ENCODE peak calls at places on chromosomes 1 and 21, in five cellular contexts. One of them, this sample, is unnamed.

GRCh38 chr21:41598561-41599511 is 90.9 kb upstream of the TMPRSS2 start:
- DNase-seq in IMR-90: no peak
- DNase-seq in fibroblast of lung: no peak
- DNase-seq in PC-3: no peak
- DNase-seq in mammary epithelial cell: no peak
- DNase-seq in this sample: no peak

GRCh38 chr1:92923664-92924063 is 37.6 kb downstream of the DIPK1A start:
- DNase-seq in PC-3: no peak
- DNase-seq in mammary epithelial cell: no peak
- DNase-seq in fibroblast of lung: peak
- DNase-seq in IMR-90: no peak
- DNase-seq in this sample: no peak

GRCh38 chr1:60394436-60394835 is 320.9 kb upstream of the C1orf87 start:
- DNase-seq in IMR-90: no peak
- DNase-seq in mammary epithelial cell: no peak
- DNase-seq in PC-3: no peak
- DNase-seq in fibroblast of lung: no peak
- DNase-seq in this sample: peak

GRCh38 chr1:181134543-181135461 is 46.3 kb downstream of the IER5 start:
- DNase-seq in PC-3: peak
- DNase-seq in mammary epithelial cell: peak
- DNase-seq in fibroblast of lung: peak
- DNase-seq in IMR-90: peak
- DNase-seq in this sample: peak

GRCh38 chr1:230104395-230105244 is 37.6 kb downstream of the GALNT2 start:
- DNase-seq in PC-3: peak
- DNase-seq in mammary epithelial cell: peak
- DNase-seq in IMR-90: peak
- DNase-seq in fibroblast of lung: peak
- DNase-seq in this sample: peak

GRCh38 chr1:238258510-238258909 is 367.8 kb upstream of the ZP4 start:
- DNase-seq in fibroblast of lung: no peak
- DNase-seq in mammary epithelial cell: no peak
- DNase-seq in PC-3: no peak
- DNase-seq in IMR-90: no peak
- DNase-seq in this sample: no peak

GRCh38 chr1:153968972-153969371 is 1.3 kb downstream of the CREB3L4 start:
- DNase-seq in fibroblast of lung: no peak
- DNase-seq in mammary epithelial cell: no peak
- DNase-seq in IMR-90: no peak
- DNase-seq in PC-3: no peak
- DNase-seq in this sample: no peak

GRCh38 chr1:118298397-118298796 is 113.4 kb upstream of the SPAG17 start:
- DNase-seq in fibroblast of lung: no peak
- DNase-seq in mammary epithelial cell: no peak
- DNase-seq in PC-3: no peak
- DNase-seq in IMR-90: no peak
- DNase-seq in this sample: no peak

GRCh38 chr1:41918450-41919043 is at the start of gene HIVEP3:
- DNase-seq in mammary epithelial cell: peak
- DNase-seq in fibroblast of lung: peak
- DNase-seq in IMR-90: no peak
- DNase-seq in PC-3: peak
- DNase-seq in this sample: peak

GRCh38 chr1:51621841-51622454 is 5.1 kb downstream of the OSBPL9 start:
- DNase-seq in PC-3: no peak
- DNase-seq in IMR-90: no peak
- DNase-seq in fibroblast of lung: no peak
- DNase-seq in mammary epithelial cell: no peak
- DNase-seq in this sample: no peak

GRCh38 chr1:205518616-205519540 is 14.4 kb downstream of the CDK18 start:
- DNase-seq in IMR-90: no peak
- DNase-seq in mammary epithelial cell: no peak
- DNase-seq in PC-3: no peak
- DNase-seq in fibroblast of lung: no peak
- DNase-seq in this sample: no peak

GRCh38 chr1:93906480-93906879 is 2.8 kb downstream of the GCLM start:
- DNase-seq in PC-3: no peak
- DNase-seq in mammary epithelial cell: no peak
- DNase-seq in IMR-90: no peak
- DNase-seq in fibroblast of lung: no peak
- DNase-seq in this sample: no peak

GRCh38 chr1:152580433-152580832 is at the start of gene LCE3D:
- DNase-seq in PC-3: peak
- DNase-seq in fibroblast of lung: no peak
- DNase-seq in IMR-90: peak
- DNase-seq in mammary epithelial cell: peak
- DNase-seq in this sample: no peak

GRCh38 chr1:74733616-74734484 is 898 bp downstream of the TYW3 start:
- DNase-seq in PC-3: peak
- DNase-seq in mammary epithelial cell: peak
- DNase-seq in fibroblast of lung: peak
- DNase-seq in IMR-90: peak
- DNase-seq in this sample: peak

GRCh38 chr21:44458971-44459711 is 3.8 kb downstream of the LRRC3 start:
- DNase-seq in fibroblast of lung: no peak
- DNase-seq in PC-3: no peak
- DNase-seq in IMR-90: no peak
- DNase-seq in mammary epithelial cell: no peak
- DNase-seq in this sample: no peak

GRCh38 chr1:172513480-172513879 is 19.5 kb upstream of the SUCO start:
- DNase-seq in IMR-90: no peak
- DNase-seq in PC-3: peak
- DNase-seq in mammary epithelial cell: peak
- DNase-seq in fibroblast of lung: no peak
- DNase-seq in this sample: peak

GRCh38 chr1:20154306-20154831 is 15.2 kb downstream of the PLA2G2F start:
- DNase-seq in mammary epithelial cell: no peak
- DNase-seq in IMR-90: no peak
- DNase-seq in fibroblast of lung: no peak
- DNase-seq in PC-3: no peak
- DNase-seq in this sample: no peak

GRCh38 chr1:166859597-166859996 is 16.5 kb downstream of the TADA1 start:
- DNase-seq in IMR-90: no peak
- DNase-seq in mammary epithelial cell: no peak
- DNase-seq in fibroblast of lung: no peak
- DNase-seq in PC-3: no peak
- DNase-seq in this sample: no peak

GRCh38 chr1:115717541-115717940 is 51.0 kb downstream of the CASQ2 start:
- DNase-seq in PC-3: peak
- DNase-seq in fibroblast of lung: peak
- DNase-seq in IMR-90: peak
- DNase-seq in mammary epithelial cell: peak
- DNase-seq in this sample: peak

GRCh38 chr1:89904219-89904980 is 83.6 kb downstream of the LRRC8D start:
- DNase-seq in fibroblast of lung: no peak
- DNase-seq in PC-3: no peak
- DNase-seq in IMR-90: no peak
- DNase-seq in mammary epithelial cell: no peak
- DNase-seq in this sample: no peak
- H3K4me3 ChIP-seq in fibroblast of lung: no peak
- H3K4me3 ChIP-seq in PC-3: no peak
- H3K4me3 ChIP-seq in IMR-90: no peak
- H3K4me3 ChIP-seq in mammary epithelial cell: no peak
- H3K4me3 ChIP-seq in this sample: no peak

GRCh38 chr1:39331647-39332046 is 127.2 kb downstream of the MACF1 start:
- DNase-seq in IMR-90: no peak
- DNase-seq in PC-3: no peak
- DNase-seq in mammary epithelial cell: no peak
- DNase-seq in fibroblast of lung: no peak
- DNase-seq in this sample: no peak
- TF ChIP-seq CTCF in IMR-90: no peak
- TF ChIP-seq CTCF in PC-3: no peak
- TF ChIP-seq CTCF in mammary epithelial cell: no peak
- TF ChIP-seq CTCF in fibroblast of lung: no peak
- TF ChIP-seq CTCF in this sample: no peak

DNA sequence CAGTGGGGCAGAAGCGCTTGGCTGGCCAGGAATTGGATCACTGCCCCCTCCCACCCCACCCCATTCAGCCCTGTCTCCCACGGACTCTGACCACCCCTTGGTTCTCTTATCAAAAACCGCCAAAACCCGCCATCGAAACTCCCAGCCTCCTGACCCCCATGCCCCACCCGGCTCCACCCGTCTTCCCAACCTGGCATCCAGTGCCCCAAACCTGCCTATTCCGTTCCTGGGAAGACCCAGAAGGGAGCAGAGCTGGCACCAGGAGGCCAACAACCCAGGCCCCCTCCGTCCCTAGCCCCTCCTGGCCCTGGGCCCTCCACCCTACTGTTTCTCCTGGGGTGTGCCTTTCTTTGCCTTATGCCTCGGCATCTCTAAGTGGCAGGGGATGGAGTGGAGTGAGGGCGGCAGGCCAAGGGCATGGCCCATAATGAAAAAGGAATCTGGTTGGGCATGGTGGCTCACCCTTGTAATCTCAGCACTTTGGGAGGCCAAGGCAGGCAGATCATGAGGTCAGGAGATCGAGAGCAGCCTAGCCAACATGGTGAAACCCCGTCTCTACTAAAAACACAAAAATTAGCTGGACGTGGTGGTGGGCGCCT is 16.5 kb upstream of the EPHA2 start:
- DNase-seq in fibroblast of lung: no peak
- DNase-seq in mammary epithelial cell: no peak
- DNase-seq in PC-3: no peak
- DNase-seq in IMR-90: no peak
- DNase-seq in this sample: no peak
- H3K4me2 ChIP-seq in fibroblast of lung: no peak
- H3K4me2 ChIP-seq in mammary epithelial cell: no peak
- H3K4me2 ChIP-seq in PC-3: no peak
- H3K4me2 ChIP-seq in IMR-90: no peak
- H3K4me2 ChIP-seq in this sample: no peak

DNA sequence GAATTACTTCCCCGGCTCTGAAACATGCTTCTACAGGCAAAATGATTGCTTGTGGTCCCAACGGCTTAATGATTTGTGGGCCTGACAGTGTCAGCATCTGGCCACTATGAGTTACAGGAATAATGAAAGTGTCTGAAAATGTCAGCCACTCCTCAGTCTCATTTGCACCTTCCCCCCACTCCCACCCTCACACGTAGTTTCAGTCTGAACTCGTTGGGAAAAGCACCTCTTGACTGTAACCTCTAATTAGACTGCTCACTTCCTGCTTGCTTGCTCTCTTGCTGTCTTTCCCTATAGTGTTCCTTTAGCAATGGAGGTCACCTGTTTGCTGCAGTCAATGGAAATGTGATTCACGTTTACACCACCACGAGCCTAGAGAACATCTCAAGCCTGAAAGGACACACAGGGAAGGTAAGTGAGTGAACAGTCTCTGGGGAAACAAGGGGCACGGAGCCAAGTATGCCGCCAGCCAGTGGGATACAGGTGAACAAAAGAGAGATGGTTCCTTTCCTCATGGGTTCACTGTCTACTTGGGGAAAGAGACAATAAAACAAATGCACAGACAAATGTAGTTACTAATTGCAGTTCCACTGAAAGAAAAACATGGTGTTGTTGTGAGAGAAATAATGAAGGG is 27.1 kb downstream of the CFAP57 start:
- DNase-seq in IMR-90: no peak
- DNase-seq in mammary epithelial cell: peak
- DNase-seq in PC-3: no peak
- DNase-seq in fibroblast of lung: no peak
- DNase-seq in this sample: no peak
- H3K4me3 ChIP-seq in IMR-90: no peak
- H3K4me3 ChIP-seq in mammary epithelial cell: no peak
- H3K4me3 ChIP-seq in PC-3: no peak
- H3K4me3 ChIP-seq in fibroblast of lung: no peak
- H3K4me3 ChIP-seq in this sample: no peak

DNA sequence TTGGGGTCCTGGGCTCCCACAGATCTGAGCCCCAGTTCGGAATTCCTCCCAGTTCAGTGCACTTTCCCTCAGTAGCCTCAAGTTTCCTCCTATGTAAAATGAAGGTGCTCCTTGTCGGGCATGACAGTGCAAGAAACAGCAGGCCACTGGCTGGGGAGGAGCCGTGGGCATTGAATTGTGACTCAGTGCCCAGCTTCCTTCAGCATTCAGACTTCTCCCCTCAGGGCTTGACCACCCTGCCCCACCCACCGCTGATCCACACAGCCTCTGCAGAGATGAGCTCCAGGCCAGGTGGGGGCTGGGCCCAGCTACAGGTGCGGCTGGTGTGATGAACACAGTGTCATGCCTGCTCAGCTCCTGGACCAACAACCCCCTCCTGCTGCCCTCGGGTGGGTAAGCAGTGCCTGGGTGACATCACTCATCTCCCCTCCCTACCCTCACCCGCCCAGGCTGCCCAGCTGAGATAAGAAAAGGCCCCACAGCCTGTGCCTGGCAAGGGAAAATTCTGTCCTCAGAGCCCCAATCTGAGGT is 4.9 kb downstream of the MOB3C start:
- DNase-seq in IMR-90: no peak
- DNase-seq in fibroblast of lung: no peak
- DNase-seq in PC-3: peak
- DNase-seq in mammary epithelial cell: peak
- DNase-seq in this sample: no peak
- TF ChIP-seq CTCF in IMR-90: no peak
- TF ChIP-seq CTCF in fibroblast of lung: no peak
- TF ChIP-seq CTCF in PC-3: no peak
- TF ChIP-seq CTCF in mammary epithelial cell: no peak
- TF ChIP-seq CTCF in this sample: no peak

GRCh38 chr1:234619794-234620247 is 9.8 kb upstream of the IRF2BP2 start:
- DNase-seq in fibroblast of lung: no peak
- DNase-seq in mammary epithelial cell: no peak
- DNase-seq in PC-3: no peak
- DNase-seq in IMR-90: no peak
- DNase-seq in this sample: no peak
- H3K4me2 ChIP-seq in fibroblast of lung: peak
- H3K4me2 ChIP-seq in mammary epithelial cell: no peak
- H3K4me2 ChIP-seq in PC-3: no peak
- H3K4me2 ChIP-seq in IMR-90: no peak
- H3K4me2 ChIP-seq in this sample: no peak

This sample was measured in astrocyte.